ENCODE peak calls at places on chromosomes 5 and 9, in five cellular contexts. One of them, this sample, is unnamed.
A peak's percentile ranks its signal among the peaks of the same experiment; 100 is the strongest.

GRCh38 chr5:82355921-82356454 is 77.8 kb upstream of the RPS23 start:
- DNase-seq in skeletal muscle cell: no peak
- DNase-seq in activated naive CD4-positive, alpha-beta T cell: no peak
- DNase-seq in GM13977: no peak
- DNase-seq in GM06990: no peak
- DNase-seq in this sample: no peak

GRCh38 chr5:68046445-68046844 is 169.1 kb upstream of the PIK3R1 start:
- DNase-seq in activated naive CD4-positive, alpha-beta T cell: no peak
- DNase-seq in GM13977: no peak
- DNase-seq in GM06990: no peak
- DNase-seq in skeletal muscle cell: peak; percentile 98
- DNase-seq in this sample: no peak

GRCh38 chr9:21510806-21511205 is 28.7 kb upstream of the IFNE start:
- DNase-seq in activated naive CD4-positive, alpha-beta T cell: no peak
- DNase-seq in skeletal muscle cell: no peak
- DNase-seq in GM06990: no peak
- DNase-seq in GM13977: no peak
- DNase-seq in this sample: no peak

GRCh38 chr5:177537389-177538361 is 16.7 kb downstream of the FAM193B start:
- DNase-seq in skeletal muscle cell: peak; percentile 69
- DNase-seq in GM06990: no peak
- DNase-seq in GM13977: no peak
- DNase-seq in activated naive CD4-positive, alpha-beta T cell: no peak
- DNase-seq in this sample: no peak

GRCh38 chr9:4334439-4334838 is 34.6 kb upstream of the GLIS3 start:
- DNase-seq in GM06990: no peak
- DNase-seq in skeletal muscle cell: no peak
- DNase-seq in GM13977: no peak
- DNase-seq in activated naive CD4-positive, alpha-beta T cell: no peak
- DNase-seq in this sample: peak; percentile 66

GRCh38 chr5:135384898-135385297 is 14.1 kb downstream of the MACROH2A1 start:
- DNase-seq in GM13977: no peak
- DNase-seq in skeletal muscle cell: no peak
- DNase-seq in GM06990: no peak
- DNase-seq in activated naive CD4-positive, alpha-beta T cell: no peak
- DNase-seq in this sample: no peak

GRCh38 chr9:107738789-107739188 is 249.2 kb upstream of the KLF4 start:
- DNase-seq in skeletal muscle cell: no peak
- DNase-seq in GM06990: no peak
- DNase-seq in GM13977: no peak
- DNase-seq in activated naive CD4-positive, alpha-beta T cell: no peak
- DNase-seq in this sample: no peak

GRCh38 chr5:165258188-165258855 is 1752.9 kb downstream of the MAT2B start:
- DNase-seq in GM13977: no peak
- DNase-seq in activated naive CD4-positive, alpha-beta T cell: no peak
- DNase-seq in GM06990: no peak
- DNase-seq in skeletal muscle cell: no peak
- DNase-seq in this sample: no peak

GRCh38 chr5:93151121-93151520 is 429.9 kb downstream of the NR2F1-AS1 start:
- DNase-seq in skeletal muscle cell: no peak
- DNase-seq in GM13977: no peak
- DNase-seq in activated naive CD4-positive, alpha-beta T cell: no peak
- DNase-seq in GM06990: no peak
- DNase-seq in this sample: no peak

GRCh38 chr9:92234503-92234902 is 59.0 kb downstream of the IARS1 start:
- DNase-seq in skeletal muscle cell: no peak
- DNase-seq in GM06990: no peak
- DNase-seq in GM13977: no peak
- DNase-seq in activated naive CD4-positive, alpha-beta T cell: no peak
- DNase-seq in this sample: no peak

GRCh38 chr5:141199359-141200235 is at the start of gene PCDHB11:
- DNase-seq in activated naive CD4-positive, alpha-beta T cell: no peak
- DNase-seq in GM06990: no peak
- DNase-seq in GM13977: no peak
- DNase-seq in skeletal muscle cell: no peak
- DNase-seq in this sample: no peak

GRCh38 chr9:94656190-94656589 is 16.9 kb upstream of the FBP1 start:
- DNase-seq in activated naive CD4-positive, alpha-beta T cell: no peak
- DNase-seq in GM06990: peak; percentile 20
- DNase-seq in skeletal muscle cell: no peak
- DNase-seq in GM13977: peak; percentile 72
- DNase-seq in this sample: no peak

GRCh38 chr9:68778635-68779034 is 73.6 kb downstream of the PIP5K1B start:
- DNase-seq in skeletal muscle cell: no peak
- DNase-seq in activated naive CD4-positive, alpha-beta T cell: no peak
- DNase-seq in GM13977: no peak
- DNase-seq in GM06990: no peak
- DNase-seq in this sample: no peak